ENCODE peak calls at places on chromosomes 16 and 17, in six cellular contexts. M is HL-60, F is M059J, U is hippocampal formation, G is hepatic stellate cell, A is hypothalamus. Y is an unnamed sample.
A peak's percentile ranks its signal among the peaks of the same experiment; 100 is the strongest.

GRCh38 chr17:21363776-21364642 is 12.1 kb upstream of the KCNJ12 start:
- DNase-seq in A (no peak), M (no peak), F (no peak), U (no peak), G (no peak), Y (no peak)

GRCh38 chr17:2594657-2595085 is 1.2 kb downstream of the PAFAH1B1 start:
- DNase-seq in M (no peak), U (no peak), G (no peak), A (no peak), F (peak; percentile 4), Y (peak; percentile 32)

GRCh38 chr17:72572604-72573491 is 452.0 kb downstream of the SOX9 start:
- DNase-seq in U (no peak), F (peak; percentile 44), G (no peak), M (no peak), A (no peak), Y (no peak)

GRCh38 chr16:87255866-87256265 is 61.3 kb downstream of the C16orf95 start:
- DNase-seq in F (no peak), M (no peak), A (no peak), G (no peak), U (no peak), Y (no peak)

GRCh38 chr17:8173871-8174322 is 2.3 kb downstream of the TMEM107 start:
- DNase-seq in G (no peak), A (no peak), U (no peak), F (peak; percentile 52), M (no peak), Y (no peak)

GRCh38 chr16:84774810-84775209 is 45.0 kb upstream of the CRISPLD2 start:
- DNase-seq in A (no peak), U (no peak), F (peak; percentile 76), M (peak; percentile 58), G (peak; percentile 61), Y (no peak)

GRCh38 chr17:57433396-57433944 is 177.1 kb downstream of the MSI2 start:
- DNase-seq in G (no peak), M (no peak), A (no peak), U (no peak), F (no peak), Y (no peak)

GRCh38 chr16:86862596-86862995 is 284.2 kb downstream of the FOXL1 start:
- DNase-seq in G (no peak), A (no peak), M (no peak), F (peak; percentile 31), U (no peak), Y (no peak)

GRCh38 chr17:77619851-77620250 is 338.7 kb upstream of the TNRC6C start:
- DNase-seq in A (no peak), F (peak; percentile 83), U (no peak), G (peak; percentile 53), M (no peak), Y (no peak)

GRCh38 chr17:76841776-76842405 is 26.3 kb upstream of the MGAT5B start:
- DNase-seq in F (peak; percentile 19), A (no peak), U (no peak), G (no peak), M (no peak), Y (peak; percentile 47)

GRCh38 chr17:8965394-8966168 is at the start of gene PIK3R5:
- DNase-seq in U (no peak), G (no peak), A (no peak), F (no peak), M (peak; percentile 69), Y (peak; percentile 64)

GRCh38 chr17:77854083-77854758 is 104.3 kb upstream of the TNRC6C start:
- DNase-seq in M (no peak), G (no peak), F (no peak), U (no peak), A (no peak), Y (no peak)

GRCh38 chr17:82974136-82974952 is 105.1 kb upstream of the METRNL start:
- DNase-seq in U (no peak), G (no peak), F (no peak), M (no peak), A (no peak), Y (no peak)

GRCh38 chr16:66020642-66021041 is 345.8 kb upstream of the CDH5 start:
- DNase-seq in A (no peak), U (no peak), M (no peak), G (no peak), F (peak; percentile 80), Y (no peak)

Y was measured in NAMALWA.